ENCODE peak calls at places on chromosomes 13 and 19, in seven cellular contexts. K is RWPE1, A is lung, B is fibroblast of lung, O is GM20000, G is astrocyte of the spinal cord, Y is fibroblast of mammary gland. F is an unnamed sample.

GRCh38 chr13:45242070-45242469 is 41.2 kb upstream of the KCTD4 start:
- DNase-seq in A (no peak), G (peak), O (no peak), B (peak), Y (peak), K (peak), F (no peak)

GRCh38 chr13:74128171-74128767 is 5.9 kb downstream of the KLF12 start:
- DNase-seq in A (no peak), G (peak), Y (peak), O (no peak), B (no peak), K (no peak), F (no peak)

GRCh38 chr19:38656171-38656981 is 8.9 kb downstream of the ACTN4 start:
- DNase-seq in O (no peak), A (no peak), Y (peak), K (no peak), B (peak), G (peak), F (no peak)

GRCh38 chr19:1400281-1401137 is 833 bp downstream of the GAMT start:
- DNase-seq in Y (peak), A (no peak), G (no peak), B (no peak), O (peak), K (no peak), F (no peak)

GRCh38 chr19:32718286-32718685 is 1.3 kb upstream of the TDRD12 start:
- DNase-seq in G (no peak), K (no peak), B (no peak), A (no peak), Y (no peak), O (no peak), F (no peak)

GRCh38 chr19:58317481-58318072 is 9.2 kb upstream of the ZSCAN22 start:
- DNase-seq in K (peak), O (no peak), A (no peak), Y (peak), B (peak), G (peak), F (no peak)

GRCh38 chr19:54429545-54430227 is 14.4 kb downstream of the TTYH1 start:
- DNase-seq in K (no peak), G (no peak), B (no peak), Y (no peak), O (no peak), A (no peak), F (no peak)

GRCh38 chr13:27383104-27383921 is 41.1 kb upstream of the GTF3A start:
- DNase-seq in B (no peak), Y (no peak), G (no peak), O (no peak), K (no peak), A (no peak), F (no peak)

GRCh38 chr13:20699715-20700114 is 3.8 kb upstream of the IL17D start:
- DNase-seq in O (no peak), K (no peak), G (no peak), A (no peak), B (no peak), Y (no peak), F (no peak)

GRCh38 chr13:67416047-67416925 is 186.2 kb upstream of the PCDH9 start:
- DNase-seq in Y (peak), B (peak), G (peak), A (no peak), O (no peak), K (peak), F (no peak)

GRCh38 chr13:101579291-101579802 is 126.9 kb downstream of the ITGBL1 start:
- DNase-seq in O (no peak), G (peak), K (no peak), B (peak), Y (peak), A (no peak), F (no peak)

GRCh38 chr13:98985591-98985990 is 7.7 kb upstream of the DOCK9 start:
- DNase-seq in B (no peak), A (no peak), O (no peak), G (no peak), Y (no peak), K (no peak), F (no peak)

GRCh38 chr13:75173457-75174356 is 308.3 kb downstream of the TBC1D4 start:
- DNase-seq in K (no peak), Y (no peak), A (no peak), G (no peak), B (no peak), O (no peak), F (no peak)

GRCh38 chr19:16330368-16330801 is 5.8 kb downstream of the KLF2 start:
- DNase-seq in O (peak), B (peak), A (peak), Y (peak), K (peak), G (peak), F (no peak)

GRCh38 chr19:16327131-16327450 is 2.5 kb downstream of the KLF2 start:
- DNase-seq in K (no peak), B (no peak), Y (no peak), G (no peak), O (no peak), A (no peak), F (no peak)

GRCh38 chr19:16327501-16327900 is 2.9 kb downstream of the KLF2 start:
- DNase-seq in K (no peak), B (no peak), Y (no peak), G (no peak), O (no peak), A (no peak), F (no peak)

GRCh38 chr19:16327911-16328823 is 3.5 kb downstream of the KLF2 start:
- DNase-seq in G (peak), O (peak), Y (peak), A (peak), B (peak), K (peak), F (no peak)

GRCh38 chr19:16328824-16329482 is 4.3 kb downstream of the KLF2 start:
- DNase-seq in A (no peak), O (no peak), K (no peak), B (no peak), G (peak), Y (no peak), F (no peak)
- TF ChIP-seq CTCF in A (no peak), O (no peak), K (no peak), B (no peak), G (peak), Y (no peak), F (no peak)

GRCh38 chr13:114063545-114064515 is 68.6 kb downstream of the RASA3 start:
- DNase-seq in Y (peak), B (peak), K (no peak), O (no peak), A (peak), G (peak), F (no peak)
- TF ChIP-seq CTCF in Y (no peak), B (no peak), K (no peak), O (no peak), A (no peak), G (no peak), F (no peak)

DNA sequence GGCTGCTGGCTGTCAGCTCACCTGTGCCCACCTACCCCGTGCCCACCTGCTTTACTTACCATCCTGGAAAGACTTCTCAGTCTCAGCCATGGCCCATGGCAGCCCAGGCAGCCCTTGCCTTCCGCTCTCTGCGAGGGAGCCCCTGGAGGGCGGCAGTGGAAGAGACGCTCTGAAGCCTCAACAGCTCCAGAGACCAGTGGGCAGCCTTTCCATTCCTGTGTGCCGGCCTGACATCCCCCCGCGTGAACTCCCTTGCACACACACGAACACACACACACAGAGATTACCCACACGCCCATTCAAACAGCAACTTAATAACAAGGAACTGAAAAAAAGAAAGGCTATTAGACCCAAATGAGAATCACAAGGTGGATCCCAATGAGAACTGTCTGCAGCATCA is 14.2 kb upstream of the RASA3 start:
- DNase-seq in B (no peak), K (no peak), G (no peak), A (no peak), O (no peak), Y (no peak), F (no peak)
- TF ChIP-seq CTCF in B (no peak), K (no peak), G (peak), A (no peak), O (no peak), Y (peak), F (no peak)

DNA sequence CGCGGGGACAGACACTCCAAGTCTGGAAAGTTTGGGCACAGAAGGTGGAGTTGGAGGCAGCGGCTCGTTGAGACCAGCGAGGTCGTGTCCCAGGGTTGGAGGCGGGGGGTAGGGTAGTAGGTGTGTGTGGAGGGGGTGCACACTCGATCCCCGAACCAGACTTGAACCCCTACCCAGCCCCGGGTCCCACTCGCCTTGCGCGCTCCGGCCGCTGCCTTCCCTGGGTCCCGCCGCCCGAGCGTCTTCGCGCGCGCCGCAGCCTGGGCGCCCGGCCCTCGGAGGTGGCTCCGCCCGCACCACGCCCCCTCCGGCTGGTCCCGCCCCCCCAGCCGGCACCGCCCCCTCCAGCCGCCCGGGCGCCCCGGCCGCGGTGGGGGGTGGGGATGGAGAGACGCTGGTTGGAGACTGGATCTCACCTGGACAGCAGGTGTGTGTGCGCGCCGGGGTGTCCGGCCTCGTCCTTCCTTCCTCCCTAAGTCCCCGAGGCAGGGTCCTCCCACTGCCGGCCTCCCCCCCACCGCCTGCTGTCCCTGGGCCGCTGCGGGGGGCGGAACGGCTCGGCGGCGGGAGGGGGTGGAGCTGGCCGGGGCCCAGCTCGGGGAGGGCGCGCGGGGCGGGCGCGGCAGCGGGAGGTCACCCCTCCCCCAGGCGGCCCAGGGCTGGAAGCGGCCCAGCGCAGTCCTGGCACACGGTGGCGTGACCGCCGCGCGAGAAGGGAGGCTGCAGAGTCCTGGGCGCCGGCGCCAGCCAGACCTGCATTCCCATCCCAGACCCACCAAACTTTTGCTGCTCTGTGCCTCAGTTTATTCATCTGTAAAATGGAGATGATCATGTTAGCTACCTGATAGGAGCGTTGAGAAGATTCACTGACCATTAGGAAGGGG is at the start of gene KANK2:
- DNase-seq in A (peak), G (peak), Y (peak), O (peak), B (peak), K (peak), F (peak)
- TF ChIP-seq CTCF in A (no peak), G (no peak), Y (no peak), O (peak), B (no peak), K (no peak), F (no peak)

GRCh38 chr19:43723588-43723987 is 7.7 kb downstream of the IRGC start:
- DNase-seq in A (no peak), Y (peak), K (no peak), O (no peak), B (peak), G (no peak), F (no peak)
- TF ChIP-seq CTCF in A (no peak), Y (peak), K (no peak), O (no peak), B (peak), G (peak), F (no peak)

DNA sequence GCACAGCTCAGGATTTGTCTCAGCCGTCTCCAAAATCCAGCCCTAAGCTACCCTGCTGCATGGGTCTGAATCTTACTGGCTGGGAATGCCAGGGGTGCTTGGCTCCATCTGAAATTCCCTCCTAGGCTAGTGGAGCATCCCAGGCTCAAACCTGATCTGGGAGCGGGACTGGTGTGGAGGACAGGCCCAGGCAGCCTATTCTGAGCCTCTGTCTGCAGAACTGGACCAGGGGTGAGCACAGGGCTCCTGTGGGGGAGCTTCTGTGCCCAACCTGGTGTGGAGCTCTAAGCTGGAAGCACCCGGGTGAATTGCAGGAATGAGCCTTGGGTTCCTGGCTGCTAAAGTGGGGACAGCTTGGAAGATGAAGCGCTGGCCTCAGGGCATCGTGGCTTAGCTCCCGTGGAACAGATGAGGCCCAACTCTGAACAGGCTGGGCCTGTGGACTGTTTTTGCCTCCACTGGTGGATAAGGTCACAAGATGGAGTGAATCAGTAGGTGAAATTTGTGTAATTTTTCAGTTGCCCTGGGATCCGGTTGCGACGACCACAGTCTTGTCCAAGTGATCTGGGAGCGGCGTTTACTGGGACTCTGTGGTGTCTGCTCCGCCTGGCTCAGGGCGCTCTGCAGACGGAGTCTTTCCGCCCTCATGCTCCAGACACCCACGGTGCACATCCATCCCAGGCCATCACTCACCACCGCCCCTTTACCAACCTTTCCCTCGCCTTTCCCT is 79.5 kb downstream of the TEX29 start:
- DNase-seq in G (no peak), K (no peak), Y (no peak), A (no peak), O (no peak), B (no peak), F (peak)
- TF ChIP-seq CTCF in G (no peak), K (no peak), Y (no peak), A (no peak), O (no peak), B (no peak), F (no peak)

DNA sequence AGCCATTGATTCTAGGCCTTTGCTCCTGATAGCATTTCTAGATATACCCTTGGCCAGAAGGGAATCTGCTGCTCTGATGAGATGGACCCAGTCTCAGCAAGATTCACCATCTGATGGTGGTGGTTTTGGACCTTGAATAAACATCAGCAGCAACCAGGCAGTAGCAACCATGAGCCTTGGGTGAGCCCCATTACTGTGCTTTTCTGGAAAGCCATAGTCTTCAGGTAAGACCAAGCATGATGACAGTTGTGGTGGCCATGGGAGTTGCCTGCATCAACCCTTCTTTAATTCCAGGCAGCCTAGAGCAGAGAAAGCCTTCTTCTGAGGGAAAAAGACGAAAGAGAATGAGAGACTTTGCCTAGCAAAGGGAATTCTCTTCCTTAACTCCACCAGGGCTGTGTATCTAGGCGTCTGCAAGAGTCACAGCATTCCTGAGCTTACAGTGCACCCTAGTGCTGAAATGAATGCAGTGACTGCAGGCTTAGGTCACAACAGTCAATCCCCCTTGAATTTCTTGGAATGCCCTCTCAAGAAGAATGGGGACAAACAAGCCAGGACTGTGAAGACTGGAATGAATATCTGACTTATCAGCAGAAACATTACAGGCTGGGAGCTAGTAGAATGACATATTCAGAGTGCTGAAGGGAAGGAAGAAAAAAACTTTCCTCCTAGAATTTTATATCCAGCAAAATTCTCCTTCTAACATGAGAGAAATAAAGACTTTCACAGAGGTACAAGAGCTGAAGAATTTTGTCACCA is 942.4 kb upstream of the PCDH20 start:
- DNase-seq in Y (peak), K (peak), B (peak), G (peak), A (no peak), O (peak), F (no peak)
- TF ChIP-seq CTCF in Y (peak), K (no peak), B (no peak), G (peak), A (no peak), O (peak), F (no peak)

DNA sequence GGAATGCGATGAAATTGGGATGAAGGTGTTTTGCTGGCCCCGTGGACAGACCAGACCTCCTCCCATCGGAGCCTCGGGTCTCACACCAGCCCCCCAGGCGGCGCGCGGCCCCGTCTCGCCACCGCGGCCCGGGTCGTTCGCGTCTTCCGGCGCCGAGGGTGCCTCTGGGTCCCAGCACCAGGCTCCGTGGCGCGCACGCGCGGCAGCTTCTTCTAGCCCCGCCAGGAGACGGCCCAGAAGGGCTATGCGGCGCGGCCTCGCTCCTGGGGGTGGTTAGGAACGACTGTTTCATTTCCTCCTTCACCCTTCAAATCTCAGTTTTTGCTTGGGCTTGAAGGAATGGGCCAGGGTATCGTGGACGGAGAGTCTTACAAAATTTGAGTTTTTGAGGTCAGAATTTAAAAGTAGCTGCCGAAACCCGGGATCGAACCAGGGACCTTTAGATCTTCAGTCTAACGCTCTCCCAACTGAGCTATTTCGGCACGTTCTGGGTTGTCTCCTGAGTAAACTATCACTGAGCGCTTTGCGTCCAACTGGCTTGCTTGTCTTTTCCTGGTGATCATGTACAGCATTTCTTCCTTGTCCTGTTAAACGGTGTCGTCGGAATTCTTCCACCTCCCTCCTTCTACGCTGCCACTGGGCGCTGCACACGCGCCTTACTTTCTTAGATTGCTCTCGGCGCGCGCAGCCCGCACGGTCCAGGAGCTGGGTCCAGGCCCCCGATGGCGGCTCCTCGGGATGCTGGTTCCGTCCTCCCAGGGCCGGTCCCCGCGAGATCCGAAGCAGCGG is 46.5 kb downstream of the TGDS start:
- DNase-seq in G (peak), B (peak), K (peak), Y (peak), O (peak), A (peak), F (peak)
- TF ChIP-seq CTCF in G (no peak), B (no peak), K (no peak), Y (no peak), O (no peak), A (no peak), F (no peak)

F was measured in mesothelial cell of epicardium.